ENCODE peak calls at places on chromosomes 11 and 22, in six cellular contexts. One of them, this sample, is unnamed.

GRCh38 chr11:112570335-112570734 is 309.7 kb upstream of the PLET1 start:
- DNase-seq in IMR-90: no peak
- DNase-seq in A549: no peak
- DNase-seq in lower lobe of right lung: no peak
- DNase-seq in fibroblast of pulmonary artery: no peak
- DNase-seq in K562: no peak
- DNase-seq in this sample: no peak

GRCh38 chr11:94776351-94777321 is 8.5 kb downstream of the AMOTL1 start:
- DNase-seq in IMR-90: peak; percentile 74
- DNase-seq in A549: no peak
- DNase-seq in lower lobe of right lung: peak; percentile 45
- DNase-seq in fibroblast of pulmonary artery: peak; percentile 66
- DNase-seq in K562: no peak
- DNase-seq in this sample: peak; percentile 46

GRCh38 chr11:342328-342727 is 21.7 kb upstream of the IFITM3 start:
- DNase-seq in IMR-90: no peak
- DNase-seq in A549: no peak
- DNase-seq in lower lobe of right lung: no peak
- DNase-seq in fibroblast of pulmonary artery: no peak
- DNase-seq in K562: peak; percentile 3
- DNase-seq in this sample: no peak

GRCh38 chr11:592501-592900 is 16.2 kb downstream of the PHRF1 start:
- DNase-seq in IMR-90: no peak
- DNase-seq in A549: no peak
- DNase-seq in lower lobe of right lung: no peak
- DNase-seq in fibroblast of pulmonary artery: no peak
- DNase-seq in K562: no peak
- DNase-seq in this sample: no peak

GRCh38 chr11:64341851-64342791 is 2.1 kb downstream of the CCDC88B start:
- DNase-seq in IMR-90: peak; percentile 81
- DNase-seq in A549: peak; percentile 91
- DNase-seq in lower lobe of right lung: peak; percentile 94
- DNase-seq in fibroblast of pulmonary artery: peak; percentile 87
- DNase-seq in K562: peak; percentile 97
- DNase-seq in this sample: peak; percentile 91

GRCh38 chr11:122399375-122399774 is 256.1 kb upstream of the UBASH3B start:
- DNase-seq in IMR-90: no peak
- DNase-seq in A549: no peak
- DNase-seq in lower lobe of right lung: no peak
- DNase-seq in fibroblast of pulmonary artery: no peak
- DNase-seq in K562: no peak
- DNase-seq in this sample: no peak

GRCh38 chr11:77087723-77088225 is 14.9 kb upstream of the OMP start:
- DNase-seq in IMR-90: no peak
- DNase-seq in A549: no peak
- DNase-seq in lower lobe of right lung: peak; percentile 27
- DNase-seq in fibroblast of pulmonary artery: no peak
- DNase-seq in K562: no peak
- DNase-seq in this sample: no peak

GRCh38 chr11:109123811-109124787 is 297.9 kb upstream of the C11orf87 start:
- DNase-seq in IMR-90: peak; percentile 4
- DNase-seq in A549: no peak
- DNase-seq in lower lobe of right lung: no peak
- DNase-seq in fibroblast of pulmonary artery: peak; percentile 35
- DNase-seq in K562: no peak
- DNase-seq in this sample: peak; percentile 58

GRCh38 chr11:114416441-114416928 is 16.0 kb downstream of the RBM7 start:
- DNase-seq in IMR-90: peak; percentile 33
- DNase-seq in A549: no peak
- DNase-seq in lower lobe of right lung: no peak
- DNase-seq in fibroblast of pulmonary artery: peak; percentile 42
- DNase-seq in K562: no peak
- DNase-seq in this sample: no peak

GRCh38 chr22:50525991-50526848 is 822 bp upstream of the SCO2 start:
- DNase-seq in IMR-90: peak; percentile 64
- DNase-seq in A549: peak; percentile 53
- DNase-seq in lower lobe of right lung: peak; percentile 89
- DNase-seq in fibroblast of pulmonary artery: peak; percentile 79
- DNase-seq in K562: peak; percentile 72
- DNase-seq in this sample: peak; percentile 82

GRCh38 chr11:64659417-64660144 is 63.4 kb downstream of the NRXN2 start:
- DNase-seq in IMR-90: peak; percentile 93
- DNase-seq in A549: peak; percentile 64
- DNase-seq in lower lobe of right lung: peak; percentile 22
- DNase-seq in fibroblast of pulmonary artery: peak; percentile 43
- DNase-seq in K562: peak; percentile 83
- DNase-seq in this sample: peak; percentile 93

GRCh38 chr22:48949375-48950149 is 878.1 kb downstream of the BRD1 start:
- DNase-seq in IMR-90: no peak
- DNase-seq in A549: no peak
- DNase-seq in lower lobe of right lung: no peak
- DNase-seq in fibroblast of pulmonary artery: no peak
- DNase-seq in K562: no peak
- DNase-seq in this sample: no peak

GRCh38 chr22:44448271-44448780 is 49.7 kb downstream of the RTL6 start:
- DNase-seq in IMR-90: peak; percentile 94
- DNase-seq in A549: peak; percentile 58
- DNase-seq in lower lobe of right lung: no peak
- DNase-seq in fibroblast of pulmonary artery: peak; percentile 96
- DNase-seq in K562: no peak
- DNase-seq in this sample: peak; percentile 95

GRCh38 chr11:120413480-120413879 is 77.3 kb downstream of the ARHGEF12 start:
- DNase-seq in IMR-90: peak; percentile 85
- DNase-seq in A549: no peak
- DNase-seq in lower lobe of right lung: no peak
- DNase-seq in fibroblast of pulmonary artery: peak; percentile 39
- DNase-seq in K562: no peak
- DNase-seq in this sample: peak; percentile 61

GRCh38 chr11:12195773-12196172 is 85.4 kb downstream of the MICAL2 start:
- DNase-seq in IMR-90: no peak
- DNase-seq in A549: no peak
- DNase-seq in lower lobe of right lung: no peak
- DNase-seq in fibroblast of pulmonary artery: no peak
- DNase-seq in K562: no peak
- DNase-seq in this sample: no peak

GRCh38 chr22:19912236-19912999 is 29.2 kb upstream of the COMT start:
- DNase-seq in IMR-90: no peak
- DNase-seq in A549: no peak
- DNase-seq in lower lobe of right lung: no peak
- DNase-seq in fibroblast of pulmonary artery: no peak
- DNase-seq in K562: peak; percentile 75
- DNase-seq in this sample: no peak

GRCh38 chr11:122634507-122634906 is 21.0 kb upstream of the UBASH3B start:
- DNase-seq in IMR-90: peak; percentile 64
- DNase-seq in A549: no peak
- DNase-seq in lower lobe of right lung: peak; percentile 49
- DNase-seq in fibroblast of pulmonary artery: no peak
- DNase-seq in K562: no peak
- DNase-seq in this sample: no peak

GRCh38 chr22:23305321-23305910 is 125.1 kb downstream of the BCR start:
- DNase-seq in IMR-90: peak; percentile 80
- DNase-seq in A549: no peak
- DNase-seq in lower lobe of right lung: peak; percentile 40
- DNase-seq in fibroblast of pulmonary artery: peak; percentile 83
- DNase-seq in K562: no peak
- DNase-seq in this sample: peak; percentile 72

GRCh38 chr11:71245601-71246391 is 6.6 kb downstream of the SHANK2 start:
- DNase-seq in IMR-90: no peak
- DNase-seq in A549: no peak
- DNase-seq in lower lobe of right lung: no peak
- DNase-seq in fibroblast of pulmonary artery: no peak
- DNase-seq in K562: no peak
- DNase-seq in this sample: no peak

GRCh38 chr11:70131606-70132190 is 53.6 kb downstream of the ANO1 start:
- DNase-seq in IMR-90: no peak
- DNase-seq in A549: no peak
- DNase-seq in lower lobe of right lung: no peak
- DNase-seq in fibroblast of pulmonary artery: no peak
- DNase-seq in K562: no peak
- DNase-seq in this sample: no peak

GRCh38 chr22:35634981-35635540 is 13.2 kb upstream of the APOL6 start:
- DNase-seq in IMR-90: peak; percentile 8
- DNase-seq in A549: no peak
- DNase-seq in lower lobe of right lung: no peak
- DNase-seq in fibroblast of pulmonary artery: no peak
- DNase-seq in K562: peak; percentile 31
- DNase-seq in this sample: no peak

GRCh38 chr11:88301478-88302140 is 35.9 kb downstream of the CTSC start:
- DNase-seq in IMR-90: peak; percentile 39
- DNase-seq in A549: no peak
- DNase-seq in lower lobe of right lung: no peak
- DNase-seq in fibroblast of pulmonary artery: no peak
- DNase-seq in K562: no peak
- DNase-seq in this sample: no peak

GRCh38 chr11:33634291-33634834 is 66.3 kb downstream of the C11orf91 start:
- DNase-seq in IMR-90: peak; percentile 82
- DNase-seq in A549: peak; percentile 53
- DNase-seq in lower lobe of right lung: no peak
- DNase-seq in fibroblast of pulmonary artery: peak; percentile 33
- DNase-seq in K562: no peak
- DNase-seq in this sample: no peak

GRCh38 chr22:25729595-25729994 is 12.4 kb upstream of the MYO18B start:
- DNase-seq in IMR-90: no peak
- DNase-seq in A549: no peak
- DNase-seq in lower lobe of right lung: no peak
- DNase-seq in fibroblast of pulmonary artery: no peak
- DNase-seq in K562: no peak
- DNase-seq in this sample: no peak

GRCh38 chr11:12174145-12175143 is 64.1 kb downstream of the MICAL2 start:
- DNase-seq in IMR-90: peak; percentile 81
- DNase-seq in A549: no peak
- DNase-seq in lower lobe of right lung: no peak
- DNase-seq in fibroblast of pulmonary artery: peak; percentile 55
- DNase-seq in K562: no peak
- DNase-seq in this sample: peak; percentile 89

GRCh38 chr11:48169706-48170105 is 46.9 kb upstream of the OR4B1 start:
- DNase-seq in IMR-90: peak; percentile 34
- DNase-seq in A549: no peak
- DNase-seq in lower lobe of right lung: no peak
- DNase-seq in fibroblast of pulmonary artery: peak; percentile 59
- DNase-seq in K562: no peak
- DNase-seq in this sample: peak; percentile 33

GRCh38 chr11:12091957-12092558 is 18.3 kb upstream of the MICAL2 start:
- DNase-seq in IMR-90: no peak
- DNase-seq in A549: no peak
- DNase-seq in lower lobe of right lung: no peak
- DNase-seq in fibroblast of pulmonary artery: no peak
- DNase-seq in K562: no peak
- DNase-seq in this sample: no peak

GRCh38 chr22:39732625-39733024 is 160.9 kb downstream of the ENTHD1 start:
- DNase-seq in IMR-90: no peak
- DNase-seq in A549: no peak
- DNase-seq in lower lobe of right lung: no peak
- DNase-seq in fibroblast of pulmonary artery: no peak
- DNase-seq in K562: no peak
- DNase-seq in this sample: no peak

GRCh38 chr22:41805639-41806038 is 5.2 kb downstream of the CCDC134 start:
- DNase-seq in IMR-90: no peak
- DNase-seq in A549: no peak
- DNase-seq in lower lobe of right lung: no peak
- DNase-seq in fibroblast of pulmonary artery: no peak
- DNase-seq in K562: no peak
- DNase-seq in this sample: no peak

GRCh38 chr11:118899296-118899688 is 15.6 kb downstream of the CXCR5 start:
- DNase-seq in IMR-90: no peak
- DNase-seq in A549: no peak
- DNase-seq in lower lobe of right lung: no peak
- DNase-seq in fibroblast of pulmonary artery: no peak
- DNase-seq in K562: no peak
- DNase-seq in this sample: no peak

GRCh38 chr11:1567721-1568100 is 4.4 kb downstream of the DUSP8 start:
- DNase-seq in IMR-90: no peak
- DNase-seq in A549: no peak
- DNase-seq in lower lobe of right lung: no peak
- DNase-seq in fibroblast of pulmonary artery: no peak
- DNase-seq in K562: no peak
- DNase-seq in this sample: no peak

DNA sequence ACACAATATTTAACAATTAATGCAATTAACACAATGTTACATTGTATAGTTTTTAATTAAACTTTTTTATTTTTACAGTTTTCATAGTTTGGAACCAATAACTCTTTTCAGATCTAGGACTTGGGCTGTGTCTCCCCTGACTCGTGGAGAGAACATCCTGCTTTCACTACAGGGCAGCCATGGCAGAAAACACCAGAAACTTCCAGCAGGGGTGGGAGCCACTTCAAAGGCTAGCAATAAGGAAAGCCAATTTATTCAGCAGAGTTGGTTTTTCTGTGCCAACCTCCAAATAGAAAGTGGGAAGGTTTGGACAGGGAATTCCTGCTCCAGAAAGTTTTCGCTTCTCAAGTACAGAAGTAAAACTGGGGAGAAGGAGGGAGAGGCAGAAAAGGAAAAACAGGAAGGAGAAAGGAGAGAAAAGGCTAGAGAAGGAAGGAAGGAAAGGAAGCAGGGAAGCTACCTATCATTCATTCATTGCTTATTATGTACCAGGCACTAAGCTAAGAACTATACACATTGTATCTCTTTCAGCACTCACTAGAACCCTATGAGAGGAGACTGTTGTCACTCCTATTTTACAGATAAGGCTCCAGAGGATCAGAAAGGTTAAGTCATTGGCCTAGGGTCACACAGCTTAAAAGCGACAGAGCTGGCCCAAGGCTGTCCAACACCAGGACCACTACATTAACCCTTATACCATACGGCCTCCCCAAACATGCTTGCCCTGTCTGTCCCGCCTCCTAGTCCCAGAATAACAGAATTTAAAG is 54.8 kb upstream of the CREB3L1 start:
- DNase-seq in IMR-90: peak; percentile 7
- DNase-seq in A549: no peak
- DNase-seq in lower lobe of right lung: no peak
- DNase-seq in fibroblast of pulmonary artery: no peak
- DNase-seq in K562: peak; percentile 61
- DNase-seq in this sample: no peak
- TF ChIP-seq CTCF in IMR-90: no peak
- TF ChIP-seq CTCF in A549: no peak
- TF ChIP-seq CTCF in lower lobe of right lung: no peak
- TF ChIP-seq CTCF in fibroblast of pulmonary artery: no peak
- TF ChIP-seq CTCF in K562: no peak
- TF ChIP-seq CTCF in this sample: no peak

GRCh38 chr22:21044931-21045584 is 688 bp upstream of the LRRC74B start:
- DNase-seq in IMR-90: peak; percentile 65
- DNase-seq in A549: no peak
- DNase-seq in lower lobe of right lung: peak; percentile 46
- DNase-seq in fibroblast of pulmonary artery: peak; percentile 57
- DNase-seq in K562: peak; percentile 75
- DNase-seq in this sample: peak; percentile 73
- H3K4me3 ChIP-seq in IMR-90: peak overlapping the region; percentile 7
- H3K4me3 ChIP-seq in A549: peak overlapping the region; percentile 49
- H3K4me3 ChIP-seq in lower lobe of right lung: peak overlapping the region; percentile 46
- H3K4me3 ChIP-seq in fibroblast of pulmonary artery: peak overlapping the region; percentile 57
- H3K4me3 ChIP-seq in K562: no peak overlapping the region
- H3K4me3 ChIP-seq in this sample: peak overlapping the region; percentile 19

GRCh38 chr11:97979741-97980140 is 1041.0 kb upstream of the CNTN5 start:
- DNase-seq in IMR-90: no peak
- DNase-seq in A549: no peak
- DNase-seq in lower lobe of right lung: no peak
- DNase-seq in fibroblast of pulmonary artery: no peak
- DNase-seq in K562: no peak
- DNase-seq in this sample: peak; percentile 49
- TF ChIP-seq CTCF in IMR-90: no peak
- TF ChIP-seq CTCF in A549: no peak
- TF ChIP-seq CTCF in lower lobe of right lung: no peak
- TF ChIP-seq CTCF in fibroblast of pulmonary artery: no peak
- TF ChIP-seq CTCF in K562: no peak
- TF ChIP-seq CTCF in this sample: no peak

GRCh38 chr22:31241936-31242335 is 29.8 kb downstream of the LIMK2 start:
- DNase-seq in IMR-90: peak; percentile 90
- DNase-seq in A549: no peak
- DNase-seq in lower lobe of right lung: no peak
- DNase-seq in fibroblast of pulmonary artery: peak; percentile 62
- DNase-seq in K562: no peak
- DNase-seq in this sample: peak; percentile 47
- H3K4me3 ChIP-seq in IMR-90: no peak overlapping the region
- H3K4me3 ChIP-seq in A549: no peak overlapping the region
- H3K4me3 ChIP-seq in lower lobe of right lung: no peak overlapping the region
- H3K4me3 ChIP-seq in fibroblast of pulmonary artery: no peak overlapping the region
- H3K4me3 ChIP-seq in K562: no peak overlapping the region
- H3K4me3 ChIP-seq in this sample: no peak overlapping the region

This sample was measured in cardiac fibroblast.